ENCODE peak calls at places on chromosome 11, in five cellular contexts. A, U, M, J and D are unnamed samples.

GRCh38 chr11:73114110-73114834 is 27.8 kb downstream of the FCHSD2 start:
- DNase-seq in A (no peak), U (no peak), M (no peak), J (no peak), D (no peak)

GRCh38 chr11:117882539-117882938 is 6.1 kb upstream of the FXYD6 start:
- DNase-seq in A (no peak), U (no peak), M (no peak), J (no peak), D (no peak)

GRCh38 chr11:11605181-11605580 is 16.6 kb downstream of the GALNT18 start:
- DNase-seq in A (no peak), U (no peak), M (no peak), J (no peak), D (peak)

GRCh38 chr11:304915-305833 is 2.4 kb upstream of the IFITM2 start:
- DNase-seq in A (peak), U (peak), M (no peak), J (peak), D (peak)

GRCh38 chr11:10673476-10674062 is 20.0 kb downstream of the IRAG1 start:
- DNase-seq in A (no peak), U (no peak), M (no peak), J (no peak), D (no peak)

GRCh38 chr11:71248656-71249055 is 3.7 kb downstream of the SHANK2 start:
- DNase-seq in A (no peak), U (no peak), M (no peak), J (no peak), D (peak)

GRCh38 chr11:16193897-16194381 is 162.4 kb downstream of the SOX6 start:
- DNase-seq in A (no peak), U (no peak), M (no peak), J (no peak), D (no peak)

GRCh38 chr11:130631119-130631518 is 182.7 kb downstream of the ADAMTS15 start:
- DNase-seq in A (peak), U (no peak), M (no peak), J (no peak), D (no peak)

GRCh38 chr11:76634934-76635333 is 35.6 kb downstream of the LRRC32 start:
- DNase-seq in A (no peak), U (no peak), M (no peak), J (no peak), D (no peak)

GRCh38 chr11:70517996-70518907 is 119.9 kb downstream of the CTTN start:
- DNase-seq in A (peak), U (no peak), M (no peak), J (no peak), D (peak)

GRCh38 chr11:7278314-7278917 is 26.7 kb downstream of the SYT9 start:
- DNase-seq in A (peak), U (no peak), M (no peak), J (peak), D (peak)

GRCh38 chr11:99117603-99118002 is 96.9 kb downstream of the CNTN5 start:
- DNase-seq in A (peak), U (no peak), M (no peak), J (no peak), D (no peak)

GRCh38 chr11:11691296-11692141 is 69.7 kb upstream of the GALNT18 start:
- DNase-seq in A (no peak), U (no peak), M (no peak), J (peak), D (peak)

GRCh38 chr11:73386026-73386425 is 9.8 kb downstream of the RELT start:
- DNase-seq in A (peak), U (no peak), M (no peak), J (no peak), D (no peak)

GRCh38 chr11:69215784-69216415 is 60.2 kb downstream of the SMIM38 start:
- DNase-seq in A (no peak), U (no peak), M (no peak), J (no peak), D (peak)

GRCh38 chr11:33536178-33536577 is 164.4 kb downstream of the C11orf91 start:
- DNase-seq in A (no peak), U (no peak), M (no peak), J (no peak), D (no peak)

GRCh38 chr11:67647471-67647870 is 3.1 kb downstream of the ACY3 start:
- DNase-seq in A (no peak), U (no peak), M (no peak), J (no peak), D (no peak)

GRCh38 chr11:35363246-35364100 is 55.9 kb downstream of the SLC1A2 start:
- DNase-seq in A (no peak), U (no peak), M (no peak), J (no peak), D (no peak)

GRCh38 chr11:111472228-111472627 is 40.0 kb downstream of the BTG4 start:
- DNase-seq in A (no peak), U (no peak), M (no peak), J (no peak), D (no peak)

GRCh38 chr11:105000797-105001196 is 22.2 kb downstream of the CASP5 start:
- DNase-seq in A (peak), U (peak), M (peak), J (no peak), D (peak)

GRCh38 chr11:8831861-8832260 is 79.1 kb upstream of the AKIP1 start:
- DNase-seq in A (no peak), U (no peak), M (no peak), J (no peak), D (no peak)

GRCh38 chr11:20353829-20354434 is 9.6 kb upstream of the HTATIP2 start:
- DNase-seq in A (peak), U (peak), M (no peak), J (no peak), D (no peak)

GRCh38 chr11:45489281-45489906 is 176.0 kb downstream of the CHST1 start:
- DNase-seq in A (no peak), U (no peak), M (no peak), J (no peak), D (no peak)

GRCh38 chr11:117458275-117459120 is 130.8 kb downstream of the CEP164 start:
- DNase-seq in A (peak), U (no peak), M (no peak), J (no peak), D (no peak)

GRCh38 chr11:76653674-76654309 is 16.8 kb downstream of the LRRC32 start:
- DNase-seq in A (no peak), U (no peak), M (no peak), J (no peak), D (peak)

GRCh38 chr11:88507771-88508557 is 170.4 kb upstream of the CTSC start:
- DNase-seq in A (no peak), U (no peak), M (no peak), J (no peak), D (peak)

GRCh38 chr11:123509737-123510578 is 79.9 kb downstream of the GRAMD1B start:
- DNase-seq in A (no peak), U (no peak), M (no peak), J (peak), D (peak)

GRCh38 chr11:93099811-93100210 is 98.0 kb downstream of the SLC36A4 start:
- DNase-seq in A (no peak), U (no peak), M (no peak), J (no peak), D (no peak)

GRCh38 chr11:119739021-119739703 is 10.2 kb upstream of the NECTIN1 start:
- DNase-seq in A (no peak), U (no peak), M (no peak), J (no peak), D (no peak)

GRCh38 chr11:1652778-1653540 is 23.4 kb downstream of the KRTAP5-5 start:
- DNase-seq in A (peak), U (peak), M (peak), J (peak), D (peak)

GRCh38 chr11:111354601-111354891 is 24.5 kb downstream of the POU2AF1 start:
- DNase-seq in A (peak), U (no peak), M (no peak), J (no peak), D (no peak)

GRCh38 chr11:111429066-111429506 is 50.0 kb upstream of the POU2AF1 start:
- DNase-seq in A (peak), U (peak), M (peak), J (peak), D (peak)

GRCh38 chr11:126072821-126073594 is 10.3 kb upstream of the CDON start:
- DNase-seq in A (no peak), U (no peak), M (no peak), J (no peak), D (no peak)

GRCh38 chr11:2777396-2777795 is 77.6 kb upstream of the KCNQ1OT1 start:
- DNase-seq in A (no peak), U (no peak), M (no peak), J (no peak), D (no peak)

GRCh38 chr11:7612661-7613393 is 60.5 kb downstream of the CYB5R2 start:
- DNase-seq in A (peak), U (no peak), M (no peak), J (peak), D (no peak)

GRCh38 chr11:72348250-72348649 is 86.1 kb downstream of the CLPB start:
- DNase-seq in A (no peak), U (no peak), M (no peak), J (no peak), D (no peak)

GRCh38 chr11:47188262-47188661 is 2.0 kb upstream of the PACSIN3 start:
- DNase-seq in A (no peak), U (no peak), M (no peak), J (no peak), D (no peak)

GRCh38 chr11:122197055-122197987 is 81.3 kb upstream of the BLID start:
- DNase-seq in A (no peak), U (no peak), M (no peak), J (no peak), D (no peak)